ENCODE peak calls at places on chromosome 18, in five cellular contexts. H is PC-9, K is PC-3, J is GM23338, C is osteoblast. Z is an unnamed sample. For H4K20me1 and H3K79me2, the result is how much of the 10 kb centered on the place peaks cover.

GRCh38 chr18:79797518-79798345 is at the start of gene KCNG2:
- DNase-seq in C (peak), K (no peak), J (peak), H (no peak), Z (no peak)

GRCh38 chr18:51447351-51447896 is 249.9 kb upstream of the MEX3C start:
- DNase-seq in K (no peak), C (no peak), J (peak), H (no peak), Z (peak)

GRCh38 chr18:21740724-21741510 is at the start of gene MIB1:
- DNase-seq in K (no peak), J (no peak), C (peak), H (no peak), Z (peak)

GRCh38 chr18:74378179-74378682 is 62.6 kb downstream of the C18orf63 start:
- DNase-seq in J (no peak), C (peak), K (no peak), H (no peak), Z (no peak)

GRCh38 chr18:11996190-11996754 is 15.0 kb downstream of the IMPA2 start:
- DNase-seq in K (no peak), H (no peak), J (no peak), C (peak), Z (no peak)

GRCh38 chr18:79947881-79948610 is 3.4 kb downstream of the SLC66A2 start:
- DNase-seq in J (no peak), K (no peak), H (no peak), C (no peak), Z (no peak)

GRCh38 chr18:64474279-64474678 is 325.4 kb upstream of the LINC00305 start:
- DNase-seq in K (no peak), H (no peak), C (no peak), J (no peak), Z (no peak)

GRCh38 chr18:22932885-22933205 is 283 bp upstream of the RBBP8 start:
- DNase-seq in J (no peak), K (peak), H (no peak), C (peak), Z (no peak)

GRCh38 chr18:64717026-64717425 is 568.1 kb upstream of the LINC00305 start:
- DNase-seq in J (no peak), C (no peak), K (peak), H (peak), Z (no peak)

GRCh38 chr18:48649231-48649630 is 110.4 kb downstream of the CTIF start:
- DNase-seq in J (peak), K (no peak), C (no peak), H (no peak), Z (no peak)

GRCh38 chr18:41226186-41226585 is 728.8 kb upstream of the PIK3C3 start:
- DNase-seq in H (no peak), J (no peak), K (no peak), C (no peak), Z (peak)

GRCh38 chr18:79458131-79458838 is 62.6 kb downstream of the NFATC1 start:
- DNase-seq in J (no peak), H (peak), C (peak), K (peak), Z (peak)

GRCh38 chr18:57122906-57123510 is 23.9 kb upstream of the BOD1L2 start:
- DNase-seq in H (no peak), C (no peak), K (no peak), J (peak), Z (no peak)

GRCh38 chr18:32148185-32148870 is 41.5 kb upstream of the MEP1B start:
- DNase-seq in H (no peak), K (no peak), J (no peak), C (no peak), Z (no peak)

GRCh38 chr18:51196116-51196810 is 1.2 kb downstream of the MEX3C start:
- DNase-seq in C (no peak), H (no peak), J (no peak), K (no peak), Z (no peak)

GRCh38 chr18:36441872-36442271 is 144.4 kb downstream of the FHOD3 start:
- DNase-seq in C (no peak), J (no peak), H (peak), K (peak), Z (peak)

GRCh38 chr18:44708451-44709083 is 27.9 kb downstream of the SETBP1 start:
- DNase-seq in C (no peak), K (no peak), J (no peak), H (no peak), Z (no peak)

GRCh38 chr18:3721771-3722661 is 272.0 kb downstream of the TGIF1 start:
- DNase-seq in J (no peak), H (no peak), C (no peak), K (no peak), Z (no peak)

GRCh38 chr18:52353589-52353988 is 13.6 kb downstream of the DCC start:
- DNase-seq in J (no peak), H (no peak), K (no peak), C (no peak), Z (no peak)

GRCh38 chr18:10851824-10852225 is 297.5 kb downstream of the PIEZO2 start:
- DNase-seq in K (peak), H (no peak), C (peak), J (peak), Z (peak)

GRCh38 chr18:3380384-3380961 is 69.5 kb upstream of the TGIF1 start:
- DNase-seq in C (no peak), H (peak), K (peak), J (no peak), Z (peak)

GRCh38 chr18:9726175-9726574 is 18.1 kb downstream of the RAB31 start:
- DNase-seq in C (no peak), K (no peak), J (no peak), H (no peak), Z (no peak)

GRCh38 chr18:8824846-8825245 is 119.5 kb downstream of the MTCL1 start:
- DNase-seq in H (no peak), K (no peak), J (no peak), C (no peak), Z (no peak)

GRCh38 chr18:57273194-57273593 is 79.2 kb upstream of the ST8SIA3 start:
- DNase-seq in J (no peak), K (no peak), H (no peak), C (no peak), Z (no peak)

GRCh38 chr18:36583155-36583745 is 245.6 kb downstream of the TPGS2 start:
- DNase-seq in K (no peak), H (no peak), C (no peak), J (peak), Z (no peak)

GRCh38 chr18:44725300-44726096 is 44.8 kb downstream of the SETBP1 start:
- DNase-seq in K (peak), J (no peak), H (peak), C (peak), Z (peak)

GRCh38 chr18:49094979-49095632 is 144.3 kb upstream of the SMAD7 start:
- DNase-seq in H (peak), K (peak), J (no peak), C (peak), Z (peak)

GRCh38 chr18:75407468-75408437 is 19.8 kb downstream of the SMIM21 start:
- DNase-seq in K (no peak), J (peak), C (peak), H (no peak), Z (peak)

GRCh38 chr18:31617029-31617717 is 25.5 kb downstream of the TTR start:
- DNase-seq in J (no peak), H (no peak), K (no peak), C (no peak), Z (no peak)

GRCh38 chr18:27845897-27846296 is 331.0 kb downstream of the CDH2 start:
- DNase-seq in H (no peak), J (no peak), K (no peak), C (no peak), Z (no peak)

GRCh38 chr18:48832961-48833700 is 117.6 kb downstream of the SMAD7 start:
- DNase-seq in K (peak), C (peak), H (peak), J (no peak), Z (peak)

GRCh38 chr18:45059695-45060094 is 379.0 kb downstream of the SETBP1 start:
- DNase-seq in K (peak), J (no peak), H (peak), C (peak), Z (peak)

GRCh38 chr18:38651736-38652135 is 1086.1 kb upstream of the CELF4 start:
- DNase-seq in C (no peak), K (no peak), J (no peak), H (no peak), Z (no peak)

DNA sequence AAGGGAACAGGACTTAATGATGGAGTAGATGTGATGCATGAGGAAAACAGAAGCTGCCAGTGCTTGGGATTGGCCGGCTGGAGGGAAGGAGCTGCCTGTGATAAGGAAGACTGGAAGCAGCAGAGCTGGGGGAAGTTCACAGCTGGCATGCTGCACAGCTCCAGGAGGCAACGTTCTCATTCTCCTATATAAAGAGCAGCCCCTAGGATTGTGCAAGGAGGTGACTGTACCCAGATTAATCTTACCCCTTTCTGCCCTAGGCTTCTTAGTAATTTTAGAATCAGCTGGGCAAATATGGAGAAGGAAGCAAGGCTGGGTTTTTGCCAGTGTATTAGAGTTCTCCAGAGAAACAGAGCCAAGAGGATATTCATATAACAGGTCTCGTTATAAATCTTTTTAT is 155.8 kb downstream of the ALPK2 start:
- DNase-seq in C (no peak), J (no peak), K (peak), H (peak), Z (peak)
- H4K20me1 ChIP-seq in C (under half), J (under half), K (under half), H (under half), Z (under half)

GRCh38 chr18:35060092-35060491 is 18.9 kb downstream of the MAPRE2 start:
- DNase-seq in H (no peak), C (no peak), J (no peak), K (no peak), Z (no peak)

GRCh38 chr18:35063875-35064274 is 22.7 kb downstream of the MAPRE2 start:
- DNase-seq in C (no peak), H (no peak), K (no peak), J (no peak), Z (no peak)

GRCh38 chr18:35064291-35064690 is 23.1 kb downstream of the MAPRE2 start:
- DNase-seq in K (no peak), J (no peak), H (no peak), C (no peak), Z (no peak)

GRCh38 chr18:35059280-35059927 is 18.2 kb downstream of the MAPRE2 start:
- DNase-seq in C (no peak), K (no peak), H (no peak), J (no peak), Z (no peak)

GRCh38 chr18:35062408-35062807 is 21.2 kb downstream of the MAPRE2 start:
- DNase-seq in K (no peak), J (no peak), C (no peak), H (no peak), Z (no peak)
- H3K79me2 ChIP-seq in K (under half), J (half or more), C (under half), H (under half), Z (under half)

GRCh38 chr18:62187543-62188378 is 706 bp downstream of the RELCH start:
- DNase-seq in H (peak), K (peak), J (peak), C (peak), Z (peak)
- TF ChIP-seq CTCF in H (no peak), K (peak), J (peak), C (peak), Z (no peak)

GRCh38 chr18:77164762-77165485 is 32.3 kb upstream of the MBP start:
- DNase-seq in C (no peak), J (no peak), H (no peak), K (no peak), Z (no peak)

GRCh38 chr18:77168666-77169358 is 36.2 kb upstream of the MBP start:
- DNase-seq in J (no peak), K (no peak), C (no peak), H (no peak), Z (no peak)

GRCh38 chr18:77166523-77166922 is 33.9 kb upstream of the MBP start:
- DNase-seq in H (no peak), C (peak), J (no peak), K (no peak), Z (no peak)

GRCh38 chr18:77165489-77166415 is 33.2 kb upstream of the MBP start:
- DNase-seq in J (no peak), H (no peak), C (peak), K (no peak), Z (no peak)

GRCh38 chr18:77167276-77167675 is 34.7 kb upstream of the MBP start:
- DNase-seq in C (no peak), K (no peak), H (no peak), J (no peak), Z (no peak)
- H4K20me1 ChIP-seq in C (under half), K (under half), H (under half), J (under half), Z (under half)

DNA sequence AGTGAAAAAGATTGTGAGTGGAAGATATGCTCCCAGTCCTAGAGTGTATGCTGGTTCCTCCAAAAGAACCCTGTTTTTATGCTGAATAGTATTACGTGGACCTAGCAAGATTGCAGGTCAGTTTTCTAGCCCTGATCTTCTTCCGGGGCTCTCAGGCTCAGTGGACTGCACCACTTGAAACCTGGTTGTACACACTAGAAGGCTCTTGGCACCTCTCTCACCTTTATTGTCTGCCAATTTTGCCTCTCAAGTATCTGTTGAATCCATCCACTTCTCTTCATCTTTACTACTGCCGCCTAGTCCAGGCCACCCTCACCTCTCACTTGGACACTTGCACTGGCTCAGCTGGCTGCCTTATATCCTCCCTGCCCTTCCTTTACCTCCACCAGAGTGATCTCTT is 16.8 kb downstream of the TTC39C start:
- DNase-seq in H (no peak), K (no peak), C (no peak), J (no peak), Z (no peak)
- H3K79me2 ChIP-seq in H (under half), K (under half), C (half or more), J (half or more), Z (half or more)

GRCh38 chr18:47263197-47263827 is 11.9 kb upstream of the SKOR2 start:
- DNase-seq in J (peak), C (peak), K (no peak), H (no peak), Z (no peak)
- TF ChIP-seq CTCF in J (peak), C (no peak), K (no peak), H (no peak), Z (no peak)